ENCODE peak calls at places on chromosomes 5 and 9, in eight cellular contexts. Z, C, P, X, I, D, U and J are unnamed samples. For H3K9me3, the result is how much of the 10 kb centered on the place peaks cover.

GRCh38 chr9:35733109-35733541 is 659 bp downstream of the CREB3 start:
- DNase-seq in C (peak), D (no peak), X (no peak), U (peak), Z (peak), I (no peak), P (no peak), J (no peak)

GRCh38 chr5:81422671-81423070 is 28.7 kb upstream of the ACOT12 start:
- DNase-seq in C (peak), Z (no peak), U (no peak), X (no peak), I (no peak), P (no peak), D (no peak), J (no peak)

GRCh38 chr9:110669439-110669838 is 848 bp downstream of the MUSK start:
- DNase-seq in D (no peak), U (no peak), C (no peak), X (no peak), I (no peak), Z (peak), P (no peak), J (no peak)

GRCh38 chr9:81405199-81405598 is 284.1 kb downstream of the TLE1 start:
- DNase-seq in Z (no peak), X (no peak), D (no peak), I (no peak), P (no peak), U (no peak), C (no peak), J (no peak)

GRCh38 chr5:151038801-151039238 is 18.4 kb downstream of the GPX3 start:
- DNase-seq in U (no peak), C (peak), D (no peak), X (no peak), P (no peak), Z (peak), I (no peak), J (no peak)

GRCh38 chr9:126301196-126301595 is 25.4 kb upstream of the MVB12B start:
- DNase-seq in D (no peak), P (no peak), X (no peak), Z (no peak), U (no peak), I (no peak), C (no peak), J (no peak)

GRCh38 chr9:111926421-111926875 is 29.8 kb downstream of the UGCG start:
- DNase-seq in X (peak), P (peak), Z (peak), D (no peak), U (no peak), C (peak), I (no peak), J (no peak)

GRCh38 chr5:61599370-61600140 is 267.5 kb downstream of the ZSWIM6 start:
- DNase-seq in U (no peak), I (no peak), C (peak), P (no peak), D (no peak), X (no peak), Z (peak), J (no peak)

GRCh38 chr5:39755452-39755851 is 330.7 kb upstream of the DAB2 start:
- DNase-seq in D (no peak), C (peak), I (no peak), Z (no peak), X (no peak), P (no peak), U (no peak), J (no peak)

GRCh38 chr9:117377046-117377445 is 37.8 kb downstream of the ASTN2 start:
- DNase-seq in C (no peak), Z (no peak), P (no peak), X (peak), I (peak), U (no peak), D (no peak), J (no peak)

GRCh38 chr5:89936576-89936975 is 473.0 kb downstream of the CETN3 start:
- DNase-seq in P (no peak), X (no peak), U (no peak), C (no peak), I (no peak), Z (no peak), D (no peak), J (no peak)

GRCh38 chr5:94072116-94072515 is 330.7 kb upstream of the POU5F2 start:
- DNase-seq in Z (no peak), C (peak), D (no peak), P (no peak), I (no peak), X (no peak), U (no peak), J (no peak)

GRCh38 chr5:106584268-106584667 is 1086.5 kb downstream of the EFNA5 start:
- DNase-seq in P (no peak), U (no peak), X (no peak), C (no peak), D (no peak), I (no peak), Z (no peak), J (no peak)

GRCh38 chr5:52007230-52007858 is 624.1 kb downstream of the ISL1 start:
- DNase-seq in P (no peak), X (no peak), C (peak), I (no peak), Z (peak), D (no peak), U (peak), J (no peak)

GRCh38 chr9:34328500-34328982 is 527 bp downstream of the KIF24 start:
- DNase-seq in I (no peak), U (no peak), D (no peak), X (no peak), Z (no peak), C (no peak), P (no peak), J (no peak)

GRCh38 chr5:175321927-175322532 is 122.0 kb downstream of the DRD1 start:
- DNase-seq in X (no peak), U (peak), Z (no peak), D (no peak), C (peak), I (no peak), P (no peak), J (no peak)

GRCh38 chr5:145587308-145588071 is 247.7 kb downstream of the PRELID2 start:
- DNase-seq in X (no peak), C (peak), U (peak), I (no peak), D (no peak), Z (peak), P (no peak), J (no peak)

GRCh38 chr9:113650207-113651131 is 186.9 kb downstream of the RGS3 start:
- DNase-seq in X (peak), P (no peak), U (no peak), I (no peak), C (peak), D (no peak), Z (peak), J (no peak)

GRCh38 chr5:149872351-149873040 is 72.1 kb downstream of the PDE6A start:
- DNase-seq in X (no peak), Z (no peak), I (no peak), P (no peak), D (no peak), C (no peak), U (no peak), J (no peak)

GRCh38 chr5:144284931-144285330 is 114.3 kb downstream of the KCTD16 start:
- DNase-seq in D (no peak), U (no peak), C (peak), I (no peak), X (no peak), Z (peak), P (no peak), J (no peak)

GRCh38 chr5:12023614-12024241 is 119.5 kb upstream of the CTNND2 start:
- DNase-seq in X (no peak), P (no peak), C (peak), I (no peak), Z (peak), U (no peak), D (no peak), J (no peak)
- TF ChIP-seq POLR2A in X (no peak), P (no peak), C (no peak), I (no peak), Z (no peak), U (no peak), D (no peak), J (no peak)

GRCh38 chr9:21848615-21849014 is 46.2 kb downstream of the MTAP start:
- DNase-seq in D (no peak), U (no peak), X (no peak), C (no peak), Z (no peak), P (no peak), I (no peak), J (no peak)
- H3K9me3 ChIP-seq in D (under half), U (under half), X (under half), C (under half), Z (under half), P (under half), I (under half), J (under half)

DNA sequence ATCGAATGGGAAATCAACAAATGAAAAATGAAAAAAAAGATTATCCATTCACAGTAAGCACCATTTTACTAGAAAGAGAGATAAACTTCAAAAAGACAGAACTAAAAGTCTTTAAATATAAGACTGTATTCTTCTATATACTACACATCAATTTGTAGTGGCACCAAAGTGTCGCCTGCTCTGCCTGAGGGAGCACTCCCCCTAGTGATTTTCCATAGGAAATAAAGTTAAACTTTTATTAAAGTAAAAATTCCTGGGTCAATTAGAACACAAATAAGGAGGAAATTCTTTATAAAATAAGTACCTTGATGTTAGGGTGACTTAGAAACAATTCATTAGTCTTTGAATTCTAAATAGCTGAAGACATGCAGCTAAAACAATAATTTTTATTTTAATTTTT is 9.7 kb downstream of the RAD1 start:
- DNase-seq in Z (peak), P (no peak), D (no peak), I (no peak), X (no peak), U (no peak), C (no peak), J (no peak)
- TF ChIP-seq CTCF in Z (peak), P (peak), D (no peak), I (no peak), X (no peak), U (peak), C (peak), J (no peak)

GRCh38 chr9:37749129-37749528 is 4.5 kb upstream of the TRMT10B start:
- DNase-seq in U (no peak), I (no peak), D (no peak), C (no peak), P (no peak), X (no peak), Z (no peak), J (no peak)

GRCh38 chr9:37758747-37759146 is 5.1 kb downstream of the TRMT10B start:
- DNase-seq in I (no peak), X (no peak), U (no peak), D (no peak), P (no peak), C (no peak), Z (no peak), J (no peak)

GRCh38 chr9:37751186-37751585 is 2.4 kb upstream of the TRMT10B start:
- DNase-seq in U (no peak), X (no peak), C (no peak), Z (no peak), I (no peak), P (no peak), D (no peak), J (no peak)

GRCh38 chr9:37752646-37753488 is 738 bp upstream of the TRMT10B start:
- DNase-seq in X (no peak), D (no peak), Z (no peak), U (no peak), P (no peak), I (no peak), C (no peak), J (no peak)

DNA sequence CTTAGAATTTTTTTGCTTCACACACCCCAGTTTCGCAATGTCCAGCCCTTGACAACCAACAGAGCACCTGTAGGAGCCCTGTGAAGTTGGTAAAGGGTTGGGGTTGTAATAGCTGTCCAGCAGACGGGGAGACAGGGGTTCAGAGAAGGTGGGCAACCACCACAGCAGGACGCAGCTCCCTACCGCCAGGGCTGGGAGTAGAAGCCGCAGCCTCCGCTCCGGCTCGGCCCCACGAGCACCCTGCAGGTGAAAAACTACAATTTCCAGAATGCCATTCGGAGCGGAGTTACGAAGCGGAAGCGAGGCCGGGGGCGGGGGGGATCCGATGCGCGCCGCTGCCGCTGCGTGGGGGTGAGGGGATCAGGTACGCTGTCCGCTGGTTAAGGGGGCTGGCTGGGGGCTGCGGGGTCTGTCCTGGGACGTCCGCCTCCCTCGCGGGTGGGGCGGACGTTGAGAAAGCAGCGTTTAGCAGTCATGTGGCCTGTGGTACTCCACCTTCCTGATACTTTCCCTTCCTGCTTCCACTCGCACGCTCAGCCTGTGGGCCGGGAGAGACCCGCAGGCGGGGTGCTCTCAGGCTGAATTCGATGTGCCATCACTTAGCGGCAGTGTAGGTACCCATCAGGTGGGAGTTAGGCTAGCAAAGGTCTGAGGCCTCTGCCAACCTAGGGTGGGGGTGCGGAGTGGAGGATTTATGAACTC is at the start of gene TRMT10B:
- DNase-seq in U (peak), C (peak), I (peak), D (peak), P (peak), Z (peak), X (peak), J (peak)
- TF ChIP-seq POLR2A in U (no peak), C (no peak), I (no peak), D (no peak), P (no peak), Z (peak), X (peak), J (no peak)